ENCODE peak calls at places on chromosomes 4 and X, in ten cellular contexts. One of them, this sample, is unnamed.

GRCh38 chr4:79598801-79599200 is 190.8 kb upstream of the GK2 start:
- DNase-seq in dorsolateral prefrontal cortex: peak
- DNase-seq in epithelial cell of esophagus: no peak
- DNase-seq in HFFc6: no peak
- DNase-seq in RWPE2: no peak
- DNase-seq in foreskin fibroblast: no peak
- DNase-seq in WTC11: no peak
- DNase-seq in AG09309: no peak
- DNase-seq in H9: no peak
- DNase-seq in neural progenitor cell: no peak
- DNase-seq in this sample: no peak

GRCh38 chr4:14196141-14196540 is 568.6 kb upstream of the BOD1L1 start:
- DNase-seq in dorsolateral prefrontal cortex: no peak
- DNase-seq in epithelial cell of esophagus: peak
- DNase-seq in HFFc6: peak
- DNase-seq in RWPE2: no peak
- DNase-seq in foreskin fibroblast: peak
- DNase-seq in WTC11: peak
- DNase-seq in AG09309: peak
- DNase-seq in H9: peak
- DNase-seq in neural progenitor cell: peak
- DNase-seq in this sample: peak

GRCh38 chr4:56435001-56435747 is at the start of gene PPAT:
- DNase-seq in dorsolateral prefrontal cortex: peak
- DNase-seq in epithelial cell of esophagus: peak
- DNase-seq in HFFc6: peak
- DNase-seq in RWPE2: peak
- DNase-seq in foreskin fibroblast: peak
- DNase-seq in WTC11: peak
- DNase-seq in AG09309: peak
- DNase-seq in H9: peak
- DNase-seq in neural progenitor cell: peak
- DNase-seq in this sample: peak

GRCh38 chr4:25299476-25300203 is 12.9 kb upstream of the ZCCHC4 start:
- DNase-seq in dorsolateral prefrontal cortex: no peak
- DNase-seq in epithelial cell of esophagus: peak
- DNase-seq in HFFc6: no peak
- DNase-seq in RWPE2: no peak
- DNase-seq in foreskin fibroblast: no peak
- DNase-seq in WTC11: no peak
- DNase-seq in AG09309: no peak
- DNase-seq in H9: no peak
- DNase-seq in neural progenitor cell: no peak
- DNase-seq in this sample: no peak

GRCh38 chrX:111353810-111354209 is 58.2 kb downstream of the DCX start:
- DNase-seq in dorsolateral prefrontal cortex: no peak
- DNase-seq in epithelial cell of esophagus: no peak
- DNase-seq in HFFc6: no peak
- DNase-seq in RWPE2: no peak
- DNase-seq in foreskin fibroblast: no peak
- DNase-seq in WTC11: no peak
- DNase-seq in AG09309: no peak
- DNase-seq in H9: no peak
- DNase-seq in neural progenitor cell: no peak
- DNase-seq in this sample: no peak

GRCh38 chr4:143294310-143294709 is 42.4 kb upstream of the GAB1 start:
- DNase-seq in dorsolateral prefrontal cortex: no peak
- DNase-seq in epithelial cell of esophagus: no peak
- DNase-seq in HFFc6: no peak
- DNase-seq in RWPE2: no peak
- DNase-seq in foreskin fibroblast: no peak
- DNase-seq in WTC11: no peak
- DNase-seq in AG09309: no peak
- DNase-seq in H9: no peak
- DNase-seq in neural progenitor cell: no peak
- DNase-seq in this sample: no peak

GRCh38 chr4:53478671-53479456 is 101.4 kb downstream of the FIP1L1 start:
- DNase-seq in dorsolateral prefrontal cortex: no peak
- DNase-seq in epithelial cell of esophagus: peak
- DNase-seq in HFFc6: peak
- DNase-seq in RWPE2: no peak
- DNase-seq in foreskin fibroblast: peak
- DNase-seq in WTC11: no peak
- DNase-seq in AG09309: peak
- DNase-seq in H9: no peak
- DNase-seq in neural progenitor cell: no peak
- DNase-seq in this sample: no peak

GRCh38 chr4:985123-985830 is 1.6 kb upstream of the IDUA start:
- DNase-seq in dorsolateral prefrontal cortex: no peak
- DNase-seq in epithelial cell of esophagus: peak
- DNase-seq in HFFc6: no peak
- DNase-seq in RWPE2: no peak
- DNase-seq in foreskin fibroblast: no peak
- DNase-seq in WTC11: peak
- DNase-seq in AG09309: no peak
- DNase-seq in H9: peak
- DNase-seq in neural progenitor cell: peak
- DNase-seq in this sample: peak

GRCh38 chrX:1308476-1308875 is 28.1 kb upstream of the IL3RA start:
- DNase-seq in dorsolateral prefrontal cortex: no peak
- DNase-seq in epithelial cell of esophagus: no peak
- DNase-seq in HFFc6: no peak
- DNase-seq in RWPE2: no peak
- DNase-seq in foreskin fibroblast: no peak
- DNase-seq in WTC11: no peak
- DNase-seq in AG09309: no peak
- DNase-seq in H9: no peak
- DNase-seq in neural progenitor cell: no peak
- DNase-seq in this sample: no peak

GRCh38 chr4:184282251-184282713 is 64.6 kb upstream of the ENPP6 start:
- DNase-seq in dorsolateral prefrontal cortex: no peak
- DNase-seq in epithelial cell of esophagus: peak
- DNase-seq in HFFc6: no peak
- DNase-seq in RWPE2: no peak
- DNase-seq in foreskin fibroblast: no peak
- DNase-seq in WTC11: peak
- DNase-seq in AG09309: no peak
- DNase-seq in H9: no peak
- DNase-seq in neural progenitor cell: peak
- DNase-seq in this sample: peak

GRCh38 chr4:10171055-10171454 is 54.5 kb upstream of the WDR1 start:
- DNase-seq in dorsolateral prefrontal cortex: no peak
- DNase-seq in epithelial cell of esophagus: peak
- DNase-seq in HFFc6: no peak
- DNase-seq in RWPE2: no peak
- DNase-seq in foreskin fibroblast: no peak
- DNase-seq in WTC11: no peak
- DNase-seq in AG09309: no peak
- DNase-seq in H9: no peak
- DNase-seq in neural progenitor cell: no peak
- DNase-seq in this sample: no peak

GRCh38 chr4:10172278-10173038 is 55.9 kb upstream of the WDR1 start:
- DNase-seq in dorsolateral prefrontal cortex: no peak
- DNase-seq in epithelial cell of esophagus: no peak
- DNase-seq in HFFc6: no peak
- DNase-seq in RWPE2: no peak
- DNase-seq in foreskin fibroblast: no peak
- DNase-seq in WTC11: no peak
- DNase-seq in AG09309: no peak
- DNase-seq in H9: no peak
- DNase-seq in neural progenitor cell: no peak
- DNase-seq in this sample: no peak

GRCh38 chr4:10175626-10176025 is 59.0 kb upstream of the WDR1 start:
- DNase-seq in dorsolateral prefrontal cortex: no peak
- DNase-seq in epithelial cell of esophagus: no peak
- DNase-seq in HFFc6: no peak
- DNase-seq in RWPE2: no peak
- DNase-seq in foreskin fibroblast: no peak
- DNase-seq in WTC11: no peak
- DNase-seq in AG09309: no peak
- DNase-seq in H9: no peak
- DNase-seq in neural progenitor cell: no peak
- DNase-seq in this sample: no peak

GRCh38 chr4:10173754-10174749 is 57.5 kb upstream of the WDR1 start:
- DNase-seq in dorsolateral prefrontal cortex: no peak
- DNase-seq in epithelial cell of esophagus: peak
- DNase-seq in HFFc6: no peak
- DNase-seq in RWPE2: no peak
- DNase-seq in foreskin fibroblast: no peak
- DNase-seq in WTC11: no peak
- DNase-seq in AG09309: no peak
- DNase-seq in H9: no peak
- DNase-seq in neural progenitor cell: no peak
- DNase-seq in this sample: no peak

GRCh38 chr4:10173039-10173753 is 56.6 kb upstream of the WDR1 start:
- DNase-seq in dorsolateral prefrontal cortex: no peak
- DNase-seq in epithelial cell of esophagus: peak
- DNase-seq in HFFc6: peak
- DNase-seq in RWPE2: no peak
- DNase-seq in foreskin fibroblast: no peak
- DNase-seq in WTC11: no peak
- DNase-seq in AG09309: peak
- DNase-seq in H9: peak
- DNase-seq in neural progenitor cell: no peak
- DNase-seq in this sample: no peak
- TF ChIP-seq CTCF in dorsolateral prefrontal cortex: no peak
- TF ChIP-seq CTCF in epithelial cell of esophagus: peak
- TF ChIP-seq CTCF in HFFc6: peak
- TF ChIP-seq CTCF in RWPE2: peak
- TF ChIP-seq CTCF in foreskin fibroblast: peak
- TF ChIP-seq CTCF in WTC11: no peak
- TF ChIP-seq CTCF in AG09309: no peak
- TF ChIP-seq CTCF in H9: peak
- TF ChIP-seq CTCF in neural progenitor cell: no peak
- TF ChIP-seq CTCF in this sample: no peak

DNA sequence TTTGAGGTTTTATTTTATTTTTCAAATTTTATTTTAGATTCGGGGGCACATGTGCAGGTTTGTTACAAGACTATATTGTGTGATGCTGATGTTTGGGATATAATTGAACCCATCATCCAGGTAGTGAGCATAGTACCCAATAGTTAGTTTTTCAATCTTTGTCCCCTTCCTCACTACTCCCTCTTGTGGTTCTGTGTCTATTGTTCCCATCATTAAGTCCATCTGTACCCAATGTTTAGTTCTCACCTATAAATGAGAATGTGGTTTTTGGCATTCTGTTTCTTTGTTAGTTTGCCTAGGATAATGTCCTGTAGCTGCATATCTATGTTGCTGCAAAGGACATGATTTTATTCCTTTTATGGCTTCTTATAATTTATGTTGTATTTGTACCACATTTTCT is 767.2 kb upstream of the ADGRL3 start:
- DNase-seq in dorsolateral prefrontal cortex: no peak
- DNase-seq in epithelial cell of esophagus: no peak
- DNase-seq in HFFc6: no peak
- DNase-seq in RWPE2: no peak
- DNase-seq in foreskin fibroblast: no peak
- DNase-seq in WTC11: no peak
- DNase-seq in AG09309: no peak
- DNase-seq in H9: no peak
- DNase-seq in neural progenitor cell: no peak
- DNase-seq in this sample: no peak
- TF ChIP-seq CTCF in dorsolateral prefrontal cortex: no peak
- TF ChIP-seq CTCF in epithelial cell of esophagus: no peak
- TF ChIP-seq CTCF in HFFc6: no peak
- TF ChIP-seq CTCF in RWPE2: no peak
- TF ChIP-seq CTCF in foreskin fibroblast: no peak
- TF ChIP-seq CTCF in WTC11: no peak
- TF ChIP-seq CTCF in AG09309: no peak
- TF ChIP-seq CTCF in H9: peak
- TF ChIP-seq CTCF in neural progenitor cell: peak
- TF ChIP-seq CTCF in this sample: no peak

DNA sequence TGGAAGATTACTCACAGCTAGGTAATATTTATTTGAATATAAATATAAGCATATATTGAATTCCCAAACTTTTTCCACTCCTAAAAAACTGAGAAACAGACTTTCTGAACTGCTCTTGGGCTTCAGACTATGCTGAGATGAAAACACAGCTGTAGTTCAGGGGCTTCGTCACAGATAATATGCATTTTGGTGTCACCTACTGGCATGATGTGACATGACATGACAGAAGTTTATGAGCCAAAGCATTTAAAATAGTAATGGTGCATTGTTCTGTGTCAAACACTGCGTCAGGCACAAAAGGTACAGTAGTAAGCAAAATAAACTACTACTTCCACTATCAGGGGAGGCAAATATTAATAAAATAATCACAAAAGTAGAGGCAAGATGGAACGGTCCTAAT is 171.3 kb downstream of the BTC start:
- DNase-seq in dorsolateral prefrontal cortex: no peak
- DNase-seq in epithelial cell of esophagus: peak
- DNase-seq in HFFc6: peak
- DNase-seq in RWPE2: no peak
- DNase-seq in foreskin fibroblast: no peak
- DNase-seq in WTC11: no peak
- DNase-seq in AG09309: no peak
- DNase-seq in H9: no peak
- DNase-seq in neural progenitor cell: peak
- DNase-seq in this sample: peak
- TF ChIP-seq CTCF in dorsolateral prefrontal cortex: peak
- TF ChIP-seq CTCF in epithelial cell of esophagus: peak
- TF ChIP-seq CTCF in HFFc6: peak
- TF ChIP-seq CTCF in RWPE2: peak
- TF ChIP-seq CTCF in foreskin fibroblast: no peak
- TF ChIP-seq CTCF in WTC11: peak
- TF ChIP-seq CTCF in AG09309: peak
- TF ChIP-seq CTCF in H9: peak
- TF ChIP-seq CTCF in neural progenitor cell: peak
- TF ChIP-seq CTCF in this sample: peak

GRCh38 chrX:42616981-42617380 is 161.0 kb downstream of the PPP1R2C start:
- DNase-seq in dorsolateral prefrontal cortex: no peak
- DNase-seq in epithelial cell of esophagus: no peak
- DNase-seq in HFFc6: no peak
- DNase-seq in RWPE2: no peak
- DNase-seq in foreskin fibroblast: no peak
- DNase-seq in WTC11: no peak
- DNase-seq in AG09309: no peak
- DNase-seq in H9: no peak
- DNase-seq in neural progenitor cell: no peak
- DNase-seq in this sample: no peak

GRCh38 chrX:42619068-42619467 is 158.9 kb downstream of the PPP1R2C start:
- DNase-seq in dorsolateral prefrontal cortex: no peak
- DNase-seq in epithelial cell of esophagus: no peak
- DNase-seq in HFFc6: no peak
- DNase-seq in RWPE2: no peak
- DNase-seq in foreskin fibroblast: no peak
- DNase-seq in WTC11: no peak
- DNase-seq in AG09309: no peak
- DNase-seq in H9: no peak
- DNase-seq in neural progenitor cell: no peak
- DNase-seq in this sample: no peak

DNA sequence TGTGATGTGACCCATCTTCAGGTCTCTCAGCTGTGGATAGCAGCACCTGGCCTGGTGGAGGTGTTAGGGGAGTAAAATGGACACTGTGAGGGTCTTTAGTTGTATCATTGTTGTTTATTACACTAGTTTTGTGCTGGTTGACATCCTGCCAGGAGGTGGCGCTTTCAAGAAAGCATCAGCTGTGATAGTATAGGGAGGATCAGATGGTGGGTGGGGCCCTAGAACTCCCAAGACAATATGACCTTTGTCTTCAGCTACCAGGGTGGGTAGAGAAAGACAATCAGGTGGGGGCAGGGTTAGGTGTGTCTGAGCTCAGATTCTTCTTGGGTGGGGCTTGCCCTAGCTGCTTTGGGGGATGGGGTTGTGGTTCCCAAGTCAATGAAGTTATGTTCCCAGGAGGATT is 162.8 kb downstream of the PPP1R2C start:
- DNase-seq in dorsolateral prefrontal cortex: no peak
- DNase-seq in epithelial cell of esophagus: peak
- DNase-seq in HFFc6: no peak
- DNase-seq in RWPE2: no peak
- DNase-seq in foreskin fibroblast: no peak
- DNase-seq in WTC11: peak
- DNase-seq in AG09309: no peak
- DNase-seq in H9: peak
- DNase-seq in neural progenitor cell: peak
- DNase-seq in this sample: peak
- TF ChIP-seq CTCF in dorsolateral prefrontal cortex: no peak
- TF ChIP-seq CTCF in epithelial cell of esophagus: no peak
- TF ChIP-seq CTCF in HFFc6: no peak
- TF ChIP-seq CTCF in RWPE2: no peak
- TF ChIP-seq CTCF in foreskin fibroblast: peak
- TF ChIP-seq CTCF in WTC11: no peak
- TF ChIP-seq CTCF in AG09309: peak
- TF ChIP-seq CTCF in H9: peak
- TF ChIP-seq CTCF in neural progenitor cell: peak
- TF ChIP-seq CTCF in this sample: no peak

This sample was measured in activated CD8-positive, alpha-beta T cell treated with anti-CD3 and anti-CD28 coated beads for 36 hours.